ENCODE peak calls at places on chromosomes 3 and 15, in seven cellular contexts. X is tibial artery; I is activated T-cell treated with anti-CD3 and anti-CD28 coated beads, Interleukin-2, amount 50 U/mL, for 48 hours; H is progenitor cell of endocrine pancreas; T is activated effector memory CD4-positive, alpha-beta T cell treated with anti-CD3 and anti-CD28 coated beads, Interleukin-2, amount 50 U/mL, for 16 hours; N is T1000; L is activated CD8-positive, alpha-beta memory T cell treated with anti-CD3 and anti-CD28 coated beads for 48 hours. A is an unnamed sample.

GRCh38 chr3:185276415-185276814 is 22.6 kb upstream of the EHHADH start:
- DNase-seq in T (no peak), H (no peak), X (no peak), N (no peak), I (no peak), L (no peak), A (no peak)

GRCh38 chr3:142976621-142977398 is 13.3 kb upstream of the PAQR9 start:
- DNase-seq in H (no peak), T (no peak), X (peak; percentile 71), N (peak; percentile 84), I (no peak), L (no peak), A (peak; percentile 66)

GRCh38 chr3:176469694-176470205 is 727.5 kb downstream of the TBL1XR1 start:
- DNase-seq in H (no peak), I (no peak), N (no peak), T (no peak), L (no peak), X (no peak), A (peak; percentile 95)

GRCh38 chr3:141231923-141232861 is 567 bp downstream of the PXYLP1 start:
- DNase-seq in H (peak; percentile 59), I (peak; percentile 59), X (no peak), N (no peak), L (no peak), T (peak; percentile 71), A (peak; percentile 60)

GRCh38 chr3:32143849-32144757 is 37.7 kb downstream of the GPD1L start:
- DNase-seq in H (peak; percentile 33), X (peak; percentile 42), I (peak; percentile 48), N (peak; percentile 55), L (no peak), T (no peak), A (peak; percentile 83)

GRCh38 chr3:126103121-126104027 is 19.4 kb upstream of the SLC41A3 start:
- DNase-seq in X (no peak), T (peak; percentile 57), I (peak; percentile 5), L (no peak), N (no peak), H (peak; percentile 8), A (peak; percentile 52)

GRCh38 chr3:64351713-64352595 is 126.7 kb upstream of the PRICKLE2 start:
- DNase-seq in I (no peak), X (no peak), L (no peak), H (no peak), N (no peak), T (no peak), A (no peak)

GRCh38 chr3:129005526-129006303 is 4.6 kb downstream of the EFCC1 start:
- DNase-seq in T (no peak), I (no peak), X (no peak), H (no peak), N (no peak), L (no peak), A (no peak)

GRCh38 chr15:19987389-19988048 is 554.1 kb downstream of the GOLGA6L6 start:
- DNase-seq in H (no peak), N (no peak), X (no peak), I (peak; percentile 26), T (no peak), L (no peak), A (peak; percentile 66)

GRCh38 chr3:54954019-54954418 is 26.2 kb upstream of the LRTM1 start:
- DNase-seq in H (no peak), L (no peak), N (peak; percentile 47), T (no peak), X (no peak), I (no peak), A (no peak)

GRCh38 chr15:48913141-48913540 is 35.2 kb downstream of the EID1 start:
- DNase-seq in N (no peak), I (no peak), T (no peak), L (no peak), H (no peak), X (no peak), A (peak; percentile 16)

GRCh38 chr3:176579741-176580185 is 617.5 kb downstream of the TBL1XR1 start:
- DNase-seq in T (no peak), L (no peak), N (no peak), I (no peak), H (no peak), X (no peak), A (no peak)

GRCh38 chr3:46936733-46937250 is 39.8 kb downstream of the CCDC12 start:
- DNase-seq in N (no peak), I (no peak), L (no peak), H (no peak), X (peak; percentile 17), T (no peak), A (no peak)

GRCh38 chr3:102529452-102529851 is 94.6 kb downstream of the ZPLD1 start:
- DNase-seq in T (no peak), N (no peak), X (no peak), I (no peak), H (no peak), L (no peak), A (peak; percentile 58)

GRCh38 chr3:71109241-71109976 is 474.1 kb downstream of the FOXP1 start:
- DNase-seq in N (peak; percentile 32), I (no peak), T (no peak), H (no peak), X (no peak), L (no peak), A (no peak)

GRCh38 chr3:54185740-54186139 is 63.4 kb downstream of the CACNA2D3 start:
- DNase-seq in T (no peak), H (no peak), L (no peak), I (no peak), N (no peak), X (no peak), A (no peak)

GRCh38 chr3:22012471-22012870 is 261.5 kb upstream of the ZNF385D start:
- DNase-seq in I (no peak), T (no peak), X (no peak), N (no peak), H (no peak), L (no peak), A (no peak)

GRCh38 chr3:64889991-64890390 is 202.2 kb upstream of the ADAMTS9 start:
- DNase-seq in I (no peak), N (no peak), H (no peak), X (no peak), L (no peak), T (no peak), A (no peak)

GRCh38 chr15:25062551-25063430 is 108.0 kb downstream of the SNRPN start:
- DNase-seq in N (no peak), H (no peak), I (no peak), T (peak; percentile 25), X (no peak), L (no peak), A (no peak)

GRCh38 chr3:121574449-121574848 is 6.7 kb downstream of the ARGFX start:
- DNase-seq in H (no peak), L (no peak), I (no peak), T (no peak), N (no peak), X (no peak), A (peak; percentile 81)

GRCh38 chr15:81372571-81372970 is 1.4 kb downstream of the TMC3 start:
- DNase-seq in I (no peak), T (no peak), H (no peak), L (no peak), X (no peak), N (no peak), A (no peak)

GRCh38 chr15:71485094-71485693 is 325.2 kb upstream of the NR2E3 start:
- DNase-seq in L (no peak), I (no peak), T (no peak), H (no peak), N (no peak), X (no peak), A (peak; percentile 48)

GRCh38 chr15:85021409-85021808 is 39.8 kb downstream of the PDE8A start:
- DNase-seq in T (no peak), N (no peak), I (no peak), L (no peak), H (no peak), X (no peak), A (no peak)

GRCh38 chr3:184002469-184002868 is 15.2 kb downstream of the ABCC5 start:
- DNase-seq in L (no peak), N (no peak), I (no peak), X (no peak), T (no peak), H (no peak), A (no peak)

GRCh38 chr3:39980781-39981180 is 171.4 kb downstream of the MYRIP start:
- DNase-seq in X (no peak), T (no peak), N (no peak), L (no peak), H (no peak), I (no peak), A (no peak)

GRCh38 chr15:39188314-39188713 is 392.6 kb upstream of the THBS1 start:
- DNase-seq in X (no peak), L (no peak), H (no peak), T (no peak), N (no peak), I (no peak), A (no peak)